ENCODE peak calls at places on chromosomes 4 and X, in nine cellular contexts. K, J, O, B, X, R, L, W and T are unnamed samples.

GRCh38 chr4:150152764-150153163 is 74.5 kb downstream of the DCLK2 start:
- DNase-seq in K (no peak), J (no peak), O (no peak), B (no peak), X (no peak), R (no peak), L (no peak), W (peak), T (no peak)

GRCh38 chr4:99811850-99812249 is 4.8 kb upstream of the DAPP1 start:
- DNase-seq in K (no peak), J (no peak), O (peak), B (no peak), X (no peak), R (peak), L (peak), W (peak), T (no peak)

GRCh38 chrX:10465254-10465653 is 155.1 kb downstream of the MID1 start:
- DNase-seq in K (no peak), J (no peak), O (no peak), B (no peak), X (no peak), R (no peak), L (no peak), W (no peak), T (no peak)

GRCh38 chrX:21638311-21638710 is 19.8 kb downstream of the KLHL34 start:
- DNase-seq in K (no peak), J (no peak), O (peak), B (no peak), X (no peak), R (peak), L (peak), W (no peak), T (no peak)

GRCh38 chr4:15344041-15344440 is 83.8 kb upstream of the C1QTNF7 start:
- DNase-seq in K (no peak), J (no peak), O (no peak), B (no peak), X (no peak), R (peak), L (peak), W (peak), T (no peak)

GRCh38 chrX:15790766-15791380 is 589 bp downstream of the ZRSR2 start:
- DNase-seq in K (no peak), J (no peak), O (peak), B (no peak), X (no peak), R (peak), L (no peak), W (peak), T (no peak)

GRCh38 chr4:97153042-97153441 is 990.2 kb downstream of the STPG2 start:
- DNase-seq in K (no peak), J (no peak), O (peak), B (no peak), X (no peak), R (peak), L (peak), W (peak), T (peak)

GRCh38 chr4:102196221-102196620 is 149.1 kb downstream of the SLC39A8 start:
- DNase-seq in K (no peak), J (no peak), O (peak), B (no peak), X (no peak), R (peak), L (peak), W (peak), T (no peak)

GRCh38 chrX:44735498-44735897 is 108.3 kb upstream of the DUSP21 start:
- DNase-seq in K (no peak), J (no peak), O (no peak), B (no peak), X (no peak), R (peak), L (no peak), W (no peak), T (no peak)

GRCh38 chr4:176794151-176794550 is 1.4 kb upstream of the VEGFC start:
- DNase-seq in K (no peak), J (no peak), O (peak), B (no peak), X (no peak), R (peak), L (peak), W (peak), T (no peak)

GRCh38 chr4:76275486-76276126 is 24.1 kb downstream of the FAM47E start:
- DNase-seq in K (no peak), J (no peak), O (no peak), B (no peak), X (no peak), R (no peak), L (no peak), W (no peak), T (no peak)

GRCh38 chrX:9562851-9563250 is 98.0 kb downstream of the TBL1X start:
- DNase-seq in K (no peak), J (no peak), O (peak), B (no peak), X (peak), R (peak), L (peak), W (peak), T (no peak)

GRCh38 chr4:13990596-13991589 is 363.4 kb upstream of the BOD1L1 start:
- DNase-seq in K (no peak), J (no peak), O (peak), B (no peak), X (peak), R (no peak), L (no peak), W (peak), T (no peak)

GRCh38 chrX:125262836-125263235 is 56.8 kb upstream of the TEX13C start:
- DNase-seq in K (no peak), J (no peak), O (no peak), B (no peak), X (no peak), R (no peak), L (no peak), W (no peak), T (no peak)

GRCh38 chr4:38409852-38410251 is 254.1 kb upstream of the KLF3 start:
- DNase-seq in K (no peak), J (no peak), O (no peak), B (no peak), X (no peak), R (no peak), L (no peak), W (no peak), T (no peak)

GRCh38 chr4:13706130-13706529 is 78.6 kb upstream of the BOD1L1 start:
- DNase-seq in K (no peak), J (peak), O (peak), B (no peak), X (no peak), R (peak), L (peak), W (no peak), T (no peak)

GRCh38 chr4:4792516-4792915 is 66.9 kb upstream of the MSX1 start:
- DNase-seq in K (no peak), J (no peak), O (no peak), B (no peak), X (no peak), R (no peak), L (no peak), W (peak), T (no peak)

GRCh38 chrX:78357342-78358055 is 30.1 kb upstream of the CYSLTR1 start:
- DNase-seq in K (no peak), J (no peak), O (no peak), B (no peak), X (no peak), R (peak), L (peak), W (no peak), T (no peak)

GRCh38 chr4:3179126-3179706 is 69.7 kb upstream of the MSANTD1 start:
- DNase-seq in K (no peak), J (no peak), O (no peak), B (no peak), X (no peak), R (no peak), L (no peak), W (no peak), T (no peak)

GRCh38 chr4:15003441-15003890 is 1.2 kb downstream of the CPEB2 start:
- DNase-seq in K (peak), J (peak), O (no peak), B (peak), X (peak), R (peak), L (peak), W (peak), T (peak)

GRCh38 chr4:65599335-65599734 is 71.0 kb downstream of the EPHA5 start:
- DNase-seq in K (no peak), J (no peak), O (no peak), B (no peak), X (no peak), R (peak), L (peak), W (no peak), T (no peak)

GRCh38 chrX:77785400-77785745 is 643 bp downstream of the ATRX start:
- DNase-seq in K (no peak), J (peak), O (no peak), B (no peak), X (peak), R (peak), L (peak), W (peak), T (peak)

GRCh38 chr4:87937523-87937922 is 38.0 kb upstream of the SPP1 start:
- DNase-seq in K (no peak), J (no peak), O (no peak), B (no peak), X (no peak), R (no peak), L (no peak), W (no peak), T (no peak)

GRCh38 chr4:98851806-98852205 is 77.1 kb downstream of the EIF4E start:
- DNase-seq in K (no peak), J (no peak), O (no peak), B (no peak), X (no peak), R (peak), L (no peak), W (peak), T (no peak)